ENCODE peak calls at places on chromosomes 16 and 17, in seven cellular contexts. Q, T, G, E, J, P and Y are unnamed samples.

GRCh38 chr16:11133344-11133921 is 122.6 kb downstream of the SOCS1 start:
- DNase-seq in Q (peak), T (peak), G (no peak), E (no peak), J (no peak), P (peak), Y (no peak)

GRCh38 chr16:66549284-66550131 is at the start of gene TK2:
- DNase-seq in Q (no peak), T (peak), G (peak), E (peak), J (peak), P (peak), Y (peak)

GRCh38 chr16:2467301-2468141 is 3.6 kb upstream of the NTN3 start:
- DNase-seq in Q (no peak), T (no peak), G (no peak), E (peak), J (peak), P (peak), Y (no peak)

GRCh38 chr17:57871155-57871554 is 21.3 kb upstream of the MRPS23 start:
- DNase-seq in Q (no peak), T (no peak), G (no peak), E (no peak), J (no peak), P (no peak), Y (no peak)

GRCh38 chr17:32741381-32741780 is 135.5 kb downstream of the MYO1D start:
- DNase-seq in Q (no peak), T (no peak), G (no peak), E (no peak), J (no peak), P (peak), Y (no peak)

GRCh38 chr16:48831081-48831722 is 221.2 kb upstream of the N4BP1 start:
- DNase-seq in Q (no peak), T (no peak), G (no peak), E (no peak), J (peak), P (no peak), Y (no peak)

GRCh38 chr16:10189861-10190390 is 7.7 kb upstream of the GRIN2A start:
- DNase-seq in Q (no peak), T (no peak), G (no peak), E (no peak), J (no peak), P (no peak), Y (no peak)

GRCh38 chr16:72645526-72645925 is 402.4 kb downstream of the ZFHX3 start:
- DNase-seq in Q (no peak), T (no peak), G (no peak), E (no peak), J (no peak), P (no peak), Y (no peak)

GRCh38 chr17:45768000-45768399 is 16.1 kb upstream of the CRHR1 start:
- DNase-seq in Q (no peak), T (no peak), G (no peak), E (no peak), J (peak), P (no peak), Y (no peak)

GRCh38 chr17:13088666-13089065 is 70.8 kb upstream of the ELAC2 start:
- DNase-seq in Q (no peak), T (no peak), G (no peak), E (no peak), J (no peak), P (no peak), Y (no peak)